ENCODE peak calls at places on chromosomes 1 and 21, in eight cellular contexts. One of them, this sample, is unnamed.

GRCh38 chr1:92832537-92833160 is 809 bp downstream of the RPL5 start:
- DNase-seq in WERI-Rb-1: no peak
- DNase-seq in astrocyte of the spinal cord: no peak
- DNase-seq in dorsolateral prefrontal cortex: no peak
- DNase-seq in AG09309: no peak
- DNase-seq in mesothelial cell of epicardium: no peak
- DNase-seq in right lobe of liver: no peak
- DNase-seq in uterus: no peak
- DNase-seq in this sample: no peak

GRCh38 chr1:196407358-196408041 is 200.7 kb downstream of the KCNT2 start:
- DNase-seq in WERI-Rb-1: no peak
- DNase-seq in astrocyte of the spinal cord: peak
- DNase-seq in mesothelial cell of epicardium: no peak
- DNase-seq in dorsolateral prefrontal cortex: no peak
- DNase-seq in uterus: no peak
- DNase-seq in right lobe of liver: no peak
- DNase-seq in AG09309: no peak
- DNase-seq in this sample: no peak

GRCh38 chr1:152756872-152757271 is 953 bp upstream of the KPRP start:
- DNase-seq in AG09309: no peak
- DNase-seq in dorsolateral prefrontal cortex: no peak
- DNase-seq in uterus: no peak
- DNase-seq in astrocyte of the spinal cord: no peak
- DNase-seq in right lobe of liver: no peak
- DNase-seq in WERI-Rb-1: no peak
- DNase-seq in mesothelial cell of epicardium: no peak
- DNase-seq in this sample: no peak

GRCh38 chr1:167784876-167785550 is 63.2 kb downstream of the MPZL1 start:
- DNase-seq in uterus: no peak
- DNase-seq in dorsolateral prefrontal cortex: no peak
- DNase-seq in mesothelial cell of epicardium: no peak
- DNase-seq in right lobe of liver: no peak
- DNase-seq in WERI-Rb-1: no peak
- DNase-seq in AG09309: no peak
- DNase-seq in astrocyte of the spinal cord: no peak
- DNase-seq in this sample: no peak

GRCh38 chr21:31446206-31446900 is 102.3 kb upstream of the TIAM1 start:
- DNase-seq in WERI-Rb-1: no peak
- DNase-seq in AG09309: no peak
- DNase-seq in dorsolateral prefrontal cortex: no peak
- DNase-seq in uterus: no peak
- DNase-seq in right lobe of liver: no peak
- DNase-seq in astrocyte of the spinal cord: no peak
- DNase-seq in mesothelial cell of epicardium: no peak
- DNase-seq in this sample: peak

GRCh38 chr1:228490120-228491078 is 3.2 kb downstream of the RNF187 start:
- DNase-seq in right lobe of liver: peak
- DNase-seq in WERI-Rb-1: no peak
- DNase-seq in astrocyte of the spinal cord: peak
- DNase-seq in dorsolateral prefrontal cortex: no peak
- DNase-seq in uterus: no peak
- DNase-seq in mesothelial cell of epicardium: no peak
- DNase-seq in AG09309: peak
- DNase-seq in this sample: no peak

GRCh38 chr1:67853704-67854103 is 20.4 kb upstream of the GNG12 start:
- DNase-seq in WERI-Rb-1: peak
- DNase-seq in right lobe of liver: peak
- DNase-seq in astrocyte of the spinal cord: peak
- DNase-seq in uterus: no peak
- DNase-seq in AG09309: peak
- DNase-seq in mesothelial cell of epicardium: peak
- DNase-seq in dorsolateral prefrontal cortex: peak
- DNase-seq in this sample: no peak

GRCh38 chr1:182359645-182360044 is 31.9 kb downstream of the GLUL start:
- DNase-seq in mesothelial cell of epicardium: no peak
- DNase-seq in AG09309: no peak
- DNase-seq in astrocyte of the spinal cord: no peak
- DNase-seq in dorsolateral prefrontal cortex: no peak
- DNase-seq in right lobe of liver: no peak
- DNase-seq in WERI-Rb-1: no peak
- DNase-seq in uterus: no peak
- DNase-seq in this sample: no peak

GRCh38 chr1:206654826-206655225 is 19.5 kb downstream of the DYRK3 start:
- DNase-seq in astrocyte of the spinal cord: no peak
- DNase-seq in mesothelial cell of epicardium: no peak
- DNase-seq in AG09309: no peak
- DNase-seq in WERI-Rb-1: no peak
- DNase-seq in dorsolateral prefrontal cortex: no peak
- DNase-seq in uterus: no peak
- DNase-seq in right lobe of liver: no peak
- DNase-seq in this sample: no peak

GRCh38 chr1:8406946-8407345 is 89.0 kb downstream of the SLC45A1 start:
- DNase-seq in uterus: no peak
- DNase-seq in dorsolateral prefrontal cortex: no peak
- DNase-seq in AG09309: no peak
- DNase-seq in WERI-Rb-1: no peak
- DNase-seq in right lobe of liver: no peak
- DNase-seq in mesothelial cell of epicardium: no peak
- DNase-seq in astrocyte of the spinal cord: no peak
- DNase-seq in this sample: no peak

GRCh38 chr1:51863384-51863783 is 15.1 kb downstream of the NRDC start:
- DNase-seq in mesothelial cell of epicardium: no peak
- DNase-seq in WERI-Rb-1: no peak
- DNase-seq in right lobe of liver: no peak
- DNase-seq in astrocyte of the spinal cord: no peak
- DNase-seq in AG09309: no peak
- DNase-seq in dorsolateral prefrontal cortex: no peak
- DNase-seq in uterus: no peak
- DNase-seq in this sample: no peak

GRCh38 chr1:23899070-23899469 is 14.1 kb downstream of the CNR2 start:
- DNase-seq in uterus: no peak
- DNase-seq in dorsolateral prefrontal cortex: no peak
- DNase-seq in right lobe of liver: no peak
- DNase-seq in mesothelial cell of epicardium: no peak
- DNase-seq in AG09309: no peak
- DNase-seq in astrocyte of the spinal cord: no peak
- DNase-seq in WERI-Rb-1: no peak
- DNase-seq in this sample: no peak

DNA sequence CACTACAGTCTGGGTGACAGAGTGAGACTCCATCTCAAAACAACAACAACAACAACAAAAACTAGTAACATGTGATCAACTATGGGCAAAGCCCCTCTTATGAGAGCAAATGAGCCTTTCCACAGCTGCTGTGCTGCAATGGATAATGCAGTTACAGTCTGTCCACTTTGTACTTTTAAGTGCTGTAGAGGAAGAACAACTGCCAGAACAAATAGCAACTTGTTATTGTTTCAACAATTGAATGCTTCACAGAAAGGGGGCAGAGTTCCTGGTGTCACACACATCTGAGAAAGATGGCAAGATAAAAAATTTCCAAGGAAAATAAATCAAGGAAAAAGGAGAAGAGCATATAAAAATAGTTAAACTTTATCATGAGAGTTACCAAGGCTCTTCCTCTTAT is 243.6 kb upstream of the DMRTA2 start:
- DNase-seq in dorsolateral prefrontal cortex: no peak
- DNase-seq in WERI-Rb-1: no peak
- DNase-seq in uterus: no peak
- DNase-seq in AG09309: no peak
- DNase-seq in mesothelial cell of epicardium: no peak
- DNase-seq in right lobe of liver: no peak
- DNase-seq in astrocyte of the spinal cord: peak
- DNase-seq in this sample: no peak
- TF ChIP-seq CTCF in dorsolateral prefrontal cortex: peak
- TF ChIP-seq CTCF in WERI-Rb-1: no peak
- TF ChIP-seq CTCF in uterus: no peak
- TF ChIP-seq CTCF in AG09309: no peak
- TF ChIP-seq CTCF in mesothelial cell of epicardium: no peak
- TF ChIP-seq CTCF in right lobe of liver: no peak
- TF ChIP-seq CTCF in astrocyte of the spinal cord: peak
- TF ChIP-seq CTCF in this sample: no peak

DNA sequence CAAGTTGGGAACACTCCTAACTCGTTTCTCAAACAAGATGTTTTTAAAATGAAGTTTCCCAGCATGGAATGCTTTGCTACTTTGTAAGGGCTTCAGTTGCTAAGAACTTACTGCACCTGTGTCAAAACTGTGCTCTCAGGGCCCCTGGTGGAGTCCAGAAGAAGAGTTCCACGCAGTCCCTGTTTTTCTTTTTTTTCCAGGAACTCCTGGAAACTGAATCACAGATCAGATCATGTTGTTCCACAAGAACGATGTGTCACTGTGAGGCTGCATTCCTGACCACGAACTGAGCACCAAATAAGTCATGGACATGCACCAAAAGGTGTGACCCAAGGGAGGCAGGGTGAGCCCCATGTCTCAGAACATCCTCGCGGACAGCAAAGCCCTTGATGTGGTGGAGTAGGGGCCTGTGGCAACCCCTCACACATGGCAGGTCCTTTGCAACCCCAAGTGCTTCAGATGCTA is 257.2 kb downstream of the KCNJ6 start:
- DNase-seq in AG09309: peak
- DNase-seq in uterus: peak
- DNase-seq in WERI-Rb-1: no peak
- DNase-seq in right lobe of liver: no peak
- DNase-seq in dorsolateral prefrontal cortex: no peak
- DNase-seq in astrocyte of the spinal cord: peak
- DNase-seq in mesothelial cell of epicardium: no peak
- DNase-seq in this sample: no peak
- TF ChIP-seq CTCF in AG09309: peak
- TF ChIP-seq CTCF in uterus: peak
- TF ChIP-seq CTCF in WERI-Rb-1: no peak
- TF ChIP-seq CTCF in right lobe of liver: no peak
- TF ChIP-seq CTCF in dorsolateral prefrontal cortex: no peak
- TF ChIP-seq CTCF in astrocyte of the spinal cord: peak
- TF ChIP-seq CTCF in mesothelial cell of epicardium: no peak
- TF ChIP-seq CTCF in this sample: no peak

GRCh38 chr1:66613187-66613586 is 79.2 kb downstream of the SGIP1 start:
- DNase-seq in mesothelial cell of epicardium: no peak
- DNase-seq in dorsolateral prefrontal cortex: no peak
- DNase-seq in AG09309: no peak
- DNase-seq in WERI-Rb-1: no peak
- DNase-seq in uterus: no peak
- DNase-seq in right lobe of liver: no peak
- DNase-seq in astrocyte of the spinal cord: peak
- DNase-seq in this sample: no peak

GRCh38 chr1:66606359-66607142 is 72.6 kb downstream of the SGIP1 start:
- DNase-seq in astrocyte of the spinal cord: no peak
- DNase-seq in right lobe of liver: no peak
- DNase-seq in dorsolateral prefrontal cortex: no peak
- DNase-seq in AG09309: peak
- DNase-seq in mesothelial cell of epicardium: no peak
- DNase-seq in uterus: no peak
- DNase-seq in WERI-Rb-1: peak
- DNase-seq in this sample: no peak

GRCh38 chr1:66605419-66605997 is 71.6 kb downstream of the SGIP1 start:
- DNase-seq in uterus: no peak
- DNase-seq in astrocyte of the spinal cord: no peak
- DNase-seq in AG09309: no peak
- DNase-seq in mesothelial cell of epicardium: no peak
- DNase-seq in right lobe of liver: no peak
- DNase-seq in dorsolateral prefrontal cortex: no peak
- DNase-seq in WERI-Rb-1: no peak
- DNase-seq in this sample: no peak

GRCh38 chr1:66607458-66607857 is 73.5 kb downstream of the SGIP1 start:
- DNase-seq in mesothelial cell of epicardium: no peak
- DNase-seq in uterus: no peak
- DNase-seq in AG09309: no peak
- DNase-seq in astrocyte of the spinal cord: no peak
- DNase-seq in right lobe of liver: no peak
- DNase-seq in dorsolateral prefrontal cortex: no peak
- DNase-seq in WERI-Rb-1: peak
- DNase-seq in this sample: no peak
- TF ChIP-seq CTCF in mesothelial cell of epicardium: no peak
- TF ChIP-seq CTCF in uterus: no peak
- TF ChIP-seq CTCF in AG09309: peak
- TF ChIP-seq CTCF in astrocyte of the spinal cord: no peak
- TF ChIP-seq CTCF in right lobe of liver: no peak
- TF ChIP-seq CTCF in dorsolateral prefrontal cortex: no peak
- TF ChIP-seq CTCF in WERI-Rb-1: peak
- TF ChIP-seq CTCF in this sample: no peak

DNA sequence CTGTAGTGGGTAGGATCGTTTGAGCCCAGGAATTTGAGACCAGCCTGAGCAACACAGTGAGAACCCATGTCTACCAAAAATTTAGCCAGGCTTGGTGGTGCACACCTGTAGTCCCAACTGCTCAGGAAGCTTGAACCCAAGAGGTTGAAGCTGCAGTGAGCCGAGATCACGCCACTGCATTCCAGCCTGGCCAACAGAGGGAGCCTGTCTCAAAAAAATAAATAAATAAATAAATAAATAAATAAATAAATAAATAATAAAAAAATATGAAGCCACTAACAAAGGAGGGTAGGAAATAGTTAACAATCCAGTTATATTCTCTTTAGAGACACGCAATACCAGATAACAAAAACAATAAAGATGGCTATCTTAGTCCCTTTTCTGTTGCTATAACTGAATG is 11.9 kb upstream of the CBR3 start:
- DNase-seq in right lobe of liver: no peak
- DNase-seq in AG09309: no peak
- DNase-seq in mesothelial cell of epicardium: no peak
- DNase-seq in uterus: no peak
- DNase-seq in WERI-Rb-1: peak
- DNase-seq in astrocyte of the spinal cord: no peak
- DNase-seq in dorsolateral prefrontal cortex: no peak
- DNase-seq in this sample: no peak
- TF ChIP-seq CTCF in right lobe of liver: peak
- TF ChIP-seq CTCF in AG09309: peak
- TF ChIP-seq CTCF in mesothelial cell of epicardium: peak
- TF ChIP-seq CTCF in uterus: peak
- TF ChIP-seq CTCF in WERI-Rb-1: peak
- TF ChIP-seq CTCF in astrocyte of the spinal cord: peak
- TF ChIP-seq CTCF in dorsolateral prefrontal cortex: peak
- TF ChIP-seq CTCF in this sample: no peak

DNA sequence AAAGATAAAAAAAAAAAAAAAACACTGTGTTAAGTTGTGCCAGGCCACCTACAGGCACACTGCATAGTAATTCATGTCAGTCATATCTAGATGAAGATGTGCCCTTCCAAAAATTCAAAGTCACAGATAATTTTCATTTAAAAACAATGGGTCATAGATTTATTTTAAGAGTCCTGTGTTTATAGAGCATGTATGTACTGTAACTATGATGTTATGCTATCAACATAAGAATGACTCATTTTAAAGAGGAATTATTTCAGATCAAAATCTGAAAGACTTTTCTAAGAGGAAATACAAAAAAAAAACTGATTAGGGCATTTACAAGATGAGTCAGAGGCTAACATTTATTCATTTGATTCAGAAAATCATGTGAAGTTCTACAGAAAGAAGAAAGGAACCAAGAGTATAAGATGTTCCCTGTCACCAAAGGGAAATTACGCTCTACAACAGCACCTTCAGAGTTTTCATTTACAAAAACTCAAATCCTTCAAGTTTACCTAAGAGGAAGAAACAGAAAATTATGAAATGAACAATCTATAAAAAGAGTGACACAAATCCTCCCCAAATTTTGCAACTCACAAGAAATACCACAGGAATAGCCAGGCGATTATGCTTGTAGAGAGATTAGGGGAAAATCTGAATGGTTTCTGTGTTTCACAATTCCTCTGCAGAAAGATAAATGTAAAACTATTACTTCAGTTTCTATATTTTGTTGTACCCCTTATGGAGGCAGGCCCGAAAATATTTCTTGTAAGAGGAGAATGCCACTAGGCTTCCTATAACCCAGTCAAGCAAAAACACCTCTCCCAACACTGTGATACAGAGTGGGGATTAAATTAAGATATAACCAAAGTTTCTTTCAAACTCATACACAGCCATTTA is 13.8 kb downstream of the TP53BP2 start:
- DNase-seq in dorsolateral prefrontal cortex: no peak
- DNase-seq in right lobe of liver: no peak
- DNase-seq in mesothelial cell of epicardium: no peak
- DNase-seq in AG09309: no peak
- DNase-seq in WERI-Rb-1: no peak
- DNase-seq in uterus: no peak
- DNase-seq in astrocyte of the spinal cord: peak
- DNase-seq in this sample: no peak
- TF ChIP-seq CTCF in dorsolateral prefrontal cortex: no peak
- TF ChIP-seq CTCF in right lobe of liver: no peak
- TF ChIP-seq CTCF in mesothelial cell of epicardium: no peak
- TF ChIP-seq CTCF in AG09309: peak
- TF ChIP-seq CTCF in WERI-Rb-1: no peak
- TF ChIP-seq CTCF in uterus: no peak
- TF ChIP-seq CTCF in astrocyte of the spinal cord: no peak
- TF ChIP-seq CTCF in this sample: no peak